ENCODE peak calls at places on chromosome 16, in seven cellular contexts. D is left ventricle myocardium inferior, Z is stomach, W is transverse colon, U is prostate gland, O is HCT116, M is heart right ventricle. I is an unnamed sample.

GRCh38 chr16:79597277-79597676 is 3.3 kb downstream of the MAF start:
- DNase-seq in Z (no peak), O (no peak), M (no peak), D (no peak), U (no peak), W (no peak), I (no peak)

GRCh38 chr16:77090062-77090461 is 100.9 kb upstream of the MON1B start:
- DNase-seq in D (no peak), M (no peak), Z (no peak), U (no peak), O (no peak), W (no peak), I (no peak)

GRCh38 chr16:70696952-70697600 is 11.2 kb upstream of the MTSS2 start:
- DNase-seq in O (no peak), W (peak; percentile 30), Z (peak; percentile 64), U (peak; percentile 85), D (no peak), M (no peak), I (no peak)

GRCh38 chr16:50642349-50642748 is 38.8 kb downstream of the SNX20 start:
- DNase-seq in W (no peak), D (no peak), Z (no peak), O (no peak), M (no peak), U (no peak), I (no peak)

GRCh38 chr16:27822529-27823437 is 240.7 kb downstream of the GSG1L start:
- DNase-seq in Z (peak; percentile 28), U (peak; percentile 8), M (no peak), W (no peak), D (no peak), O (no peak), I (no peak)

GRCh38 chr16:48203974-48204824 is 39.9 kb upstream of the LONP2 start:
- DNase-seq in W (peak; percentile 30), O (no peak), D (no peak), U (no peak), Z (no peak), M (no peak), I (peak; percentile 36)

GRCh38 chr16:23597003-23597756 is 1.1 kb upstream of the NDUFAB1 start:
- DNase-seq in U (no peak), O (peak; percentile 50), Z (no peak), W (peak; percentile 18), D (peak; percentile 19), M (peak; percentile 15), I (peak; percentile 15)

GRCh38 chr16:49023095-49023494 is 258.5 kb downstream of the CBLN1 start:
- DNase-seq in U (no peak), W (no peak), Z (no peak), D (no peak), O (peak; percentile 36), M (no peak), I (no peak)

GRCh38 chr16:16025214-16025968 is 76.0 kb downstream of the ABCC1 start:
- DNase-seq in D (no peak), U (peak; percentile 46), Z (no peak), M (peak; percentile 19), W (no peak), O (no peak), I (no peak)

GRCh38 chr16:82091225-82091624 is 56.2 kb downstream of the HSD17B2 start:
- DNase-seq in W (no peak), O (no peak), U (no peak), Z (no peak), M (no peak), D (no peak), I (no peak)

GRCh38 chr16:83315271-83315670 is 492.5 kb upstream of the HSBP1 start:
- DNase-seq in O (no peak), D (no peak), M (no peak), Z (no peak), U (no peak), W (no peak), I (no peak)

GRCh38 chr16:81543571-81543970 is 99.0 kb downstream of the CMIP start:
- DNase-seq in Z (no peak), U (no peak), O (no peak), M (no peak), D (no peak), W (no peak), I (no peak)

GRCh38 chr16:53991181-53992056 is 287.5 kb downstream of the FTO start:
- DNase-seq in O (no peak), W (no peak), D (no peak), Z (peak; percentile 29), M (no peak), U (peak; percentile 51), I (no peak)

GRCh38 chr16:4015275-4015990 is 100.8 kb downstream of the ADCY9 start:
- DNase-seq in U (no peak), M (no peak), O (no peak), W (no peak), D (no peak), Z (peak; percentile 47), I (peak; percentile 41)

GRCh38 chr16:54370653-54371052 is 84.1 kb upstream of the IRX3 start:
- DNase-seq in O (no peak), Z (no peak), U (no peak), D (peak; percentile 25), W (no peak), M (peak; percentile 13), I (no peak)

DNA sequence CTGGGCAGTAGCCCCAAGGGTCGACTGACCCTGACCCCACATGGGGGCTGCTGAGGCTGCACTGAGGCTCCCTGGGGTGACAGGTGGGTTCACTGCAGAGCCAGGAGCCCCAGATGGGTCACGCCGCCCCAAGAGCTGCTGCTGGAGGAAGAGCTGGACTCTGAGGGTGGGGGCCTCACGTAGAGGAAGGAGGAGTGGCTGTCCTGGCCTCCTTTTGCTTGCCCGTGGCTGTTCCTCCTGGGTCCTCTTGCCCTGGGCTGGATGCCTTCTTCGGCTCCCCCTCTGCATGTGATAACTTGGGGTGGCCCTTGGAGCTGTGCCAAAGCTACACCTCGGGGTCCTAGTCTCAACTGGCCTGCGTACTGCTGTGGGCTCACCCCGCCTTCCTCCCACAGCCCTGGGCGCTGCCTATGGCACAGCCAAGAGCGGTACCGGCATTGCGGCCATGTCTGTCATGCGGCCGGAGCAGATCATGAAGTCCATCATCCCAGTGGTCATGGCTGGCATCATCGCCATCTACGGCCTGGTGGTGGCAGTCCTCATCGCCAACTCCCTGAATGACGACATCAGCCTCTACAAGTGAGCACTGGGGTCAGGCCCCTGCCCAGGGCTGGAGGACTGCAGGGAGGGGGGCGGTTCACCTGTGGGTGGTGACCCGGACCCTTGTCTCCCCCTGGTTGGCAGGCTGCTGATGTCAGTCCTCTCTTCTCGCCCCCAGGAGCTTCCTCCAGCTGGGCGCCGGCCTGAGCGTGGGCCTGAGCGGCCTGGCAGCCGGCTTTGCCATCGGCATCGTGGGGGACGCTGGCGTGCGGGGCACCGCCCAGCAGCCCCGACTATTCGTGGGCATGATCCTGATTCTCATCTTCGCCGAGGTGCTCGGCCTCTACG is 1.1 kb upstream of the AMDHD2 start:
- DNase-seq in W (no peak), U (no peak), D (no peak), M (peak; percentile 16), O (no peak), Z (no peak), I (peak; percentile 71)
- H3K4me3 ChIP-seq in W (no peak overlapping the region), U (no peak overlapping the region), D (peak overlapping the region; percentile 77), M (peak overlapping the region; percentile 62), O (no peak overlapping the region), Z (peak overlapping the region; percentile 61), I (no peak overlapping the region)

DNA sequence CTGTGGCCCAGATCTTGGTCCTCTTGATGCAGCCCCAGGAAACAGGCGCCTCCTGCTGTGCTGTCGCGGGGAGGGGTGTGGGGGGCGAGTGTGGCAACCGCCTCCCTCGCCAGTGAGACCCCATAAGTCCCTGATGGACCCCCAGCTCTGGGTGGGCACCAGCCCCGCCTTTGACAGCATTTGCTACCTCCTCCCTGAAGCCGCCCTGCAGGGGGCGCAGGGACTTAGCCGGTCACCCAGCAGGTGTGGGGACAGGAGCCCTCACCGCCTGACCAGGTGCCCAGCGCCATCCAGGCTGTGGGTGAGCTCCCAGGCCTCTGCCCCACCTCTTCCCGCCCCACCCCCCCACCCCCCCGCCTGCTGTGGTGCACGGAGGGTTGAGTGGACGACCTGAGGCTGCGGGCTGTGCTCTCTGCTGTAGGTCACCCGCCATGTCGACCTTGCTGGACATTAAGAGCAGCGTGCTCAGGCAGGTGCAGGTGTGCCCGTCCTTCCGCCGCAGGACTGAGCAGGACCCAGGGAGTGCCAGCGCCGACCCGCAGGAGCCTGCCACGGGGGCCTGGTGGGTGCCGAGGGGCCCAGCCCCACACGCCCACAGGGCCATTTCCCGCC is 4.8 kb downstream of the BAIAP3 start:
- DNase-seq in W (peak; percentile 70), O (no peak), Z (peak; percentile 78), M (no peak), D (no peak), U (no peak), I (peak; percentile 67)
- TF ChIP-seq CTCF in W (peak; percentile 46), O (peak; percentile 73), Z (no peak), M (peak; percentile 14), D (peak; percentile 42), U (peak; percentile 35), I (peak; percentile 50)

DNA sequence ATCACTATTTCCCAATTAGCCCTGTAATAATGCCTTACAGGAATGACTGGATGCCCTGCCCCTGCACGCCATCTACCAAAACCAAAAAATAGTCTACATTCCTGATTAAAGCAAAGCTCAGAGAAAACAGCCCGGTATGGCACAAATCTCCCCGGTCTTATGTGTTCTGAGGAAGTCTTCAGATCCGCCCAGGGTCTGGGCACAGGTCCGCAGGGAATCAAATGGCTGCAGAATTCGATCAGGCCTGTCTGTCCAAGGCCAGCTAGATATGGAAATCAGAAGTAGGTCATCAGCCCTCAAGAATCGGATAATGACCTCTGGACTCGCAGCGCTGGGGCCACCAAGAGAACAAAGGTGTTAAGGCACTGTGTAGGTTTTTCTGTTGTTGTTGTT is 171.0 kb downstream of the ZFHX3 start:
- DNase-seq in U (no peak), D (no peak), Z (no peak), O (no peak), W (no peak), M (no peak), I (no peak)
- H3K4me1 ChIP-seq in U (peaks cover 9% of the 10 kb centered on the region), D (peaks cover 54% of the 10 kb centered on the region), Z (peaks cover 4% of the 10 kb centered on the region), O (peaks cover 39% of the 10 kb centered on the region), W (peaks cover 9% of the 10 kb centered on the region), M (peaks cover 49% of the 10 kb centered on the region), I (no peaks in the 10 kb centered on the region)

GRCh38 chr16:86514656-86515376 is 4.5 kb downstream of the FOXF1 start:
- DNase-seq in D (no peak), O (no peak), U (no peak), W (no peak), M (no peak), Z (no peak), I (no peak)
- H3K4me3 ChIP-seq in D (no peak overlapping the region), O (no peak overlapping the region), U (peak overlapping the region; percentile 7), W (peak overlapping the region; percentile 28), M (no peak overlapping the region), Z (peak overlapping the region; percentile 73), I (no peak overlapping the region)

DNA sequence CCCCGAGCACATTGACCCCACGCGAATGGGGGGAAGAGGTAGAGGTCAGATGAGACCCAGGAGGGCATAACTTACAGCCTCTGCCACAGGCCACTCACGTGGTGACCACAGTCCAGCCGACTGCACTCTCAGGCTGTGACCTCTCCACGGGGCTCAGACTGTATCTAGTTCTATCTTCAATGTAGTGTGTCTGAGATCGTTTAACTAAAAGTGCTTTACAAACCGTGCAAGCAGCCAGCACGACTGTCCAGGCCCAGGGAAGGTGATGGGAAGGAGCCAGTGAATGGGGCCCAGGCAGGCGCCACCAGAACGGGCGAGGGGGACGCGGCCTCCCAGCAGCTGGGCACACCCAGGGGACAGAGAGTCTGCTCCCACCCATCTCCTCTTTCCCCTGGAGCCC is 108.6 kb downstream of the ANKRD11 start:
- DNase-seq in M (no peak), Z (no peak), O (no peak), D (no peak), U (no peak), W (no peak), I (no peak)
- TF ChIP-seq CTCF in M (no peak), Z (no peak), O (no peak), D (no peak), U (no peak), W (no peak), I (no peak)